ENCODE peak calls at places on chromosomes 6 and 20, in ten cellular contexts. X, O, R, E, U, P, G, V, M and K are unnamed samples.

GRCh38 chr6:142537612-142538478 is 236.0 kb downstream of the ADGRG6 start:
- DNase-seq in P (no peak), M (no peak), O (no peak), E (peak), G (no peak), V (no peak), R (no peak), U (no peak), X (peak), K (no peak)

GRCh38 chr6:151374024-151374423 is 17.3 kb downstream of the ZBTB2 start:
- DNase-seq in R (no peak), V (no peak), X (no peak), G (no peak), O (no peak), U (no peak), M (no peak), E (no peak), P (no peak), K (no peak)

GRCh38 chr6:7390218-7390878 is 740 bp downstream of the RIOK1 start:
- DNase-seq in E (no peak), G (no peak), O (no peak), U (no peak), R (peak), V (no peak), X (no peak), M (no peak), P (no peak), K (no peak)

GRCh38 chr6:71333700-71334099 is 45.1 kb downstream of the OGFRL1 start:
- DNase-seq in U (no peak), M (no peak), O (no peak), E (peak), X (peak), R (no peak), P (peak), G (no peak), V (peak), K (no peak)

GRCh38 chr6:79506251-79506650 is 31.0 kb downstream of the LCA5 start:
- DNase-seq in U (no peak), M (no peak), X (peak), E (no peak), V (peak), O (no peak), G (no peak), R (no peak), P (no peak), K (no peak)

GRCh38 chr6:8432614-8433013 is 2.7 kb downstream of the SLC35B3 start:
- DNase-seq in M (no peak), R (no peak), G (no peak), X (no peak), V (no peak), O (no peak), E (no peak), P (no peak), U (no peak), K (no peak)

GRCh38 chr6:57257911-57258541 is 35.9 kb upstream of the RAB23 start:
- DNase-seq in R (no peak), G (no peak), O (no peak), X (no peak), M (no peak), E (no peak), P (peak), V (no peak), U (no peak), K (no peak)

GRCh38 chr6:17394192-17394611 is 807 bp downstream of the CAP2 start:
- DNase-seq in M (no peak), V (no peak), X (peak), R (peak), P (peak), G (peak), O (peak), E (peak), U (no peak), K (no peak)

GRCh38 chr6:142303191-142303564 is 1.4 kb downstream of the ADGRG6 start:
- DNase-seq in G (no peak), U (no peak), R (no peak), P (no peak), E (no peak), O (no peak), M (no peak), V (no peak), X (no peak), K (no peak)

GRCh38 chr20:37349517-37350491 is 3.9 kb downstream of the SRC start:
- DNase-seq in R (no peak), P (no peak), M (no peak), X (peak), E (no peak), O (no peak), G (peak), V (no peak), U (no peak), K (no peak)

GRCh38 chr20:8389381-8390368 is 257.6 kb downstream of the PLCB1 start:
- DNase-seq in O (no peak), M (no peak), P (peak), G (no peak), U (no peak), X (peak), E (no peak), R (no peak), V (no peak), K (no peak)

GRCh38 chr6:109239918-109240321 is 142.3 kb downstream of the CD164 start:
- DNase-seq in O (no peak), G (no peak), U (no peak), P (no peak), M (no peak), E (no peak), V (no peak), X (no peak), R (no peak), K (no peak)

GRCh38 chr6:72824833-72825232 is 203.0 kb downstream of the KCNQ5 start:
- DNase-seq in V (no peak), X (peak), E (no peak), P (no peak), U (no peak), R (no peak), O (no peak), G (no peak), M (no peak), K (no peak)

GRCh38 chr6:55512904-55513303 is 66.1 kb downstream of the HMGCLL1 start:
- DNase-seq in R (no peak), M (no peak), X (no peak), P (no peak), O (no peak), E (no peak), G (no peak), V (no peak), U (no peak), K (no peak)